ENCODE peak calls at places on chromosomes 7 and 10, in ten cellular contexts. V is IMR-90, R is ovary, A is A549, N is cardiac muscle cell, L is NB4, T is lower lobe of right lung, D is retinal pigment epithelial cell, S is H1, K is left ventricle myocardium inferior. W is an unnamed sample.

GRCh38 chr7:69683002-69683401 is 84.7 kb downstream of the AUTS2 start:
- DNase-seq in V (no peak), K (no peak), R (no peak), A (no peak), L (no peak), S (no peak), N (no peak), T (no peak), D (no peak), W (no peak)

GRCh38 chr10:97399843-97400545 is 1.1 kb downstream of the RRP12 start:
- DNase-seq in R (no peak), K (no peak), A (peak), S (no peak), N (peak), D (no peak), T (no peak), L (peak), V (peak), W (no peak)

GRCh38 chr10:5506751-5507648 is 7.6 kb upstream of the CALML5 start:
- DNase-seq in S (no peak), V (no peak), T (no peak), L (no peak), N (no peak), D (no peak), R (peak), A (no peak), K (no peak), W (no peak)

GRCh38 chr7:32958046-32959025 is 1.1 kb downstream of the FKBP9 start:
- DNase-seq in N (peak), T (peak), A (no peak), D (no peak), K (peak), V (peak), S (peak), L (peak), R (peak), W (peak)

GRCh38 chr7:32259917-32260596 is 189.8 kb upstream of the PDE1C start:
- DNase-seq in K (no peak), S (no peak), A (no peak), L (no peak), D (no peak), R (no peak), T (no peak), N (no peak), V (no peak), W (no peak)

GRCh38 chr7:152511736-152512135 is 75.9 kb upstream of the KMT2C start:
- DNase-seq in K (no peak), D (no peak), V (no peak), L (peak), S (no peak), T (no peak), R (no peak), A (no peak), N (peak), W (no peak)

GRCh38 chr7:37683263-37684120 is at the start of gene GPR141:
- DNase-seq in S (no peak), L (peak), D (no peak), K (no peak), V (no peak), N (no peak), T (no peak), R (no peak), A (no peak), W (no peak)

GRCh38 chr7:45716380-45717203 is 142.4 kb downstream of the ADCY1 start:
- DNase-seq in T (no peak), S (no peak), K (peak), D (no peak), V (no peak), L (no peak), N (no peak), A (no peak), R (no peak), W (no peak)

GRCh38 chr10:5814110-5815107 is 1.2 kb upstream of the GDI2 start:
- DNase-seq in T (no peak), N (peak), L (peak), R (no peak), A (no peak), K (no peak), S (no peak), V (peak), D (no peak), W (no peak)

GRCh38 chr10:52469970-52470705 is 156.1 kb downstream of the DKK1 start:
- DNase-seq in T (no peak), N (no peak), L (no peak), D (no peak), S (no peak), R (no peak), K (no peak), V (no peak), A (no peak), W (no peak)

GRCh38 chr10:129586897-129587443 is 119.9 kb downstream of the MGMT start:
- DNase-seq in K (no peak), R (no peak), L (peak), N (no peak), V (peak), A (no peak), S (no peak), D (no peak), T (no peak), W (no peak)

GRCh38 chr10:95561200-95562177 is at the start of gene SORBS1:
- DNase-seq in D (peak), S (peak), L (peak), V (peak), R (peak), T (peak), K (peak), N (peak), A (peak), W (peak)

GRCh38 chr7:43294080-43294630 is 181.7 kb downstream of the HECW1 start:
- DNase-seq in N (peak), K (no peak), T (no peak), V (peak), L (no peak), S (no peak), A (peak), D (peak), R (peak), W (no peak)

GRCh38 chr10:3689871-3690510 is 95.0 kb downstream of the KLF6 start:
- DNase-seq in V (peak), R (no peak), S (no peak), L (no peak), K (no peak), D (no peak), T (no peak), A (no peak), N (no peak), W (no peak)

GRCh38 chr10:78458983-78459638 is 425.4 kb downstream of the RPS24 start:
- DNase-seq in S (no peak), L (peak), K (no peak), R (no peak), D (no peak), T (no peak), N (peak), A (peak), V (peak), W (no peak)

GRCh38 chr7:104972510-104972909 is 41.5 kb upstream of the KMT2E start:
- DNase-seq in L (no peak), N (no peak), S (no peak), V (peak), D (peak), R (no peak), K (no peak), T (no peak), A (no peak), W (no peak)

GRCh38 chr10:49318751-49319150 is 19.8 kb downstream of the C10orf71 start:
- DNase-seq in D (no peak), N (no peak), A (no peak), R (no peak), T (no peak), L (no peak), S (no peak), V (no peak), K (no peak), W (no peak)

GRCh38 chr7:25664593-25664992 is 436.3 kb upstream of the NPVF start:
- DNase-seq in R (no peak), S (no peak), V (no peak), N (no peak), L (no peak), K (no peak), D (no peak), A (no peak), T (no peak), W (no peak)

GRCh38 chr7:36969376-36969775 is 245.1 kb upstream of the AOAH start:
- DNase-seq in K (no peak), D (no peak), N (no peak), A (no peak), S (no peak), V (no peak), T (no peak), R (no peak), L (peak), W (no peak)

GRCh38 chr7:159098795-159099194 is 45.9 kb downstream of the VIPR2 start:
- DNase-seq in N (no peak), V (no peak), R (peak), T (no peak), A (no peak), D (no peak), S (peak), L (no peak), K (no peak), W (no peak)

GRCh38 chr7:158315326-158315725 is 272.3 kb downstream of the PTPRN2 start:
- DNase-seq in T (no peak), A (no peak), N (no peak), V (no peak), S (no peak), R (no peak), D (no peak), L (no peak), K (no peak), W (no peak)

GRCh38 chr7:44595934-44596635 is 10.3 kb upstream of the OGDH start:
- DNase-seq in K (no peak), S (no peak), A (no peak), T (no peak), D (no peak), N (peak), R (no peak), L (no peak), V (peak), W (no peak)

GRCh38 chr7:32476816-32477648 is 13.1 kb downstream of the LSM5 start:
- DNase-seq in S (no peak), D (no peak), V (no peak), R (no peak), A (no peak), T (no peak), L (no peak), N (no peak), K (no peak), W (no peak)

GRCh38 chr7:15937571-15937970 is 251.1 kb upstream of the MEOX2 start:
- DNase-seq in T (no peak), R (no peak), K (no peak), N (peak), V (peak), L (no peak), D (no peak), S (no peak), A (no peak), W (no peak)

GRCh38 chr7:134782121-134782623 is 2.7 kb downstream of the CALD1 start:
- DNase-seq in R (no peak), K (no peak), T (no peak), S (no peak), V (peak), L (no peak), A (no peak), N (peak), D (no peak), W (no peak)

GRCh38 chr10:1668347-1668746 is 69.0 kb downstream of the ADARB2 start:
- DNase-seq in L (no peak), T (no peak), R (no peak), A (no peak), S (no peak), N (no peak), K (no peak), D (no peak), V (no peak), W (no peak)

GRCh38 chr7:988426-988911 is 5.5 kb downstream of the CYP2W1 start:
- DNase-seq in V (no peak), N (peak), R (peak), K (no peak), L (no peak), S (no peak), A (no peak), T (no peak), D (no peak), W (no peak)

GRCh38 chr10:34017281-34017680 is 682.8 kb upstream of the NRP1 start:
- DNase-seq in D (no peak), S (peak), V (no peak), K (no peak), R (no peak), A (no peak), T (no peak), L (peak), N (no peak), W (no peak)

GRCh38 chr7:149564340-149565095 is 66.9 kb upstream of the ZNF746 start:
- DNase-seq in N (no peak), T (no peak), K (no peak), V (no peak), S (no peak), L (no peak), A (no peak), R (no peak), D (no peak), W (no peak)

GRCh38 chr10:91163709-91164474 is 56.6 kb upstream of the PCGF5 start:
- DNase-seq in A (peak), S (peak), N (peak), V (peak), T (peak), K (peak), L (peak), R (peak), D (peak), W (no peak)

GRCh38 chr7:138431517-138431916 is 28.5 kb upstream of the TRIM24 start:
- DNase-seq in A (no peak), R (no peak), K (no peak), V (no peak), T (no peak), D (no peak), S (no peak), N (no peak), L (no peak), W (no peak)

GRCh38 chr7:24812313-24812945 is 55.2 kb upstream of the GSDME start:
- DNase-seq in A (peak), N (peak), L (peak), R (peak), T (peak), V (peak), S (peak), D (no peak), K (peak), W (peak)

GRCh38 chr7:71633571-71634008 is 501.6 kb downstream of the GALNT17 start:
- DNase-seq in D (peak), A (peak), R (no peak), L (peak), N (peak), V (peak), S (no peak), K (no peak), T (no peak), W (no peak)

GRCh38 chr7:38398725-38399321 is 125.4 kb upstream of the TARP start:
- DNase-seq in A (peak), S (peak), R (peak), L (peak), K (peak), T (peak), D (no peak), V (peak), N (peak), W (peak)

GRCh38 chr10:101063162-101063525 is 1.4 kb downstream of the KAZALD1 start:
- DNase-seq in R (no peak), T (no peak), N (no peak), D (no peak), K (no peak), V (no peak), S (no peak), A (no peak), L (peak), W (peak)

GRCh38 chr10:58436071-58436470 is 50.9 kb downstream of the TFAM start:
- DNase-seq in A (no peak), N (peak), R (no peak), D (no peak), L (peak), T (no peak), K (no peak), V (no peak), S (no peak), W (peak)

GRCh38 chr10:116984202-116984993 is 20.6 kb downstream of the SHTN1 start:
- DNase-seq in K (no peak), S (no peak), N (no peak), R (no peak), V (no peak), T (no peak), A (no peak), L (no peak), D (no peak), W (no peak)

GRCh38 chr7:111558948-111559347 is 3.3 kb downstream of the IMMP2L start:
- DNase-seq in T (no peak), D (no peak), K (no peak), R (no peak), N (no peak), L (no peak), S (no peak), V (peak), A (no peak), W (no peak)

GRCh38 chr10:13399236-13399635 is 51.1 kb upstream of the SEPHS1 start:
- DNase-seq in N (no peak), A (no peak), S (no peak), L (no peak), R (no peak), V (no peak), K (no peak), D (no peak), T (no peak), W (no peak)
- TF ChIP-seq CTCF in N (no peak), A (no peak), S (no peak), L (no peak), R (no peak), V (no peak), K (no peak), D (no peak), T (no peak), W (no peak)

DNA sequence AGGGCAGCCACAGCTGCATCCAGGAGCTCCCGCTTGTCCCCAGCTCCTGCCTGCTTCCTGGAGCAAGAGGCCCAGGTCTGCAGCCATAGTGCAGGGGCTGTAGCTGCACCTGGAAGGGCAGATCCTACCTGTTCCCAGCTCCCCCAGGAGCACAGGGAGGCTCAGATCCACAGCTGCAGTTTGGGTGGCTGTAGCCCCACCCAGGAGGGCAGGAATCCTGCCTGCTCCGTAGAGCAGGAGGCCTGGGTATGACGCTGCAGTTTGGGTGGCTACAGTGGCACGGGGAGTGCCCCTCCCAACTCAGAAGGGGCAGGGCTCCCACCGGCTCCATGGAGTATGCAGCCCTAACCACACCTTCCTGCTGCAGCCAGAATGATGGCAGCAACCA is 26.7 kb upstream of the CDCA7L start:
- DNase-seq in S (peak), D (no peak), R (no peak), A (no peak), T (no peak), V (no peak), L (no peak), N (no peak), K (no peak), W (no peak)
- TF ChIP-seq CTCF in S (no peak), D (no peak), R (no peak), A (no peak), T (no peak), V (no peak), L (no peak), N (no peak), K (no peak), W (no peak)

GRCh38 chr7:47067215-47067614 is 514.7 kb downstream of the TNS3 start:
- DNase-seq in T (no peak), K (no peak), A (no peak), S (no peak), D (no peak), L (no peak), V (no peak), R (no peak), N (no peak), W (no peak)
- TF ChIP-seq CTCF in T (no peak), K (no peak), A (no peak), S (no peak), D (no peak), L (no peak), V (no peak), R (no peak), N (no peak), W (no peak)

GRCh38 chr7:128031901-128032604 is 816 bp upstream of the LRRC4 start:
- DNase-seq in T (peak), N (peak), A (no peak), R (peak), L (no peak), V (peak), S (peak), D (peak), K (peak), W (peak)
- TF ChIP-seq CTCF in T (peak), N (peak), A (no peak), R (peak), L (no peak), V (peak), S (peak), D (peak), K (peak), W (no peak)

GRCh38 chr10:106609867-106610266 is 554.6 kb downstream of the SORCS1 start:
- DNase-seq in R (no peak), T (no peak), S (no peak), L (peak), D (no peak), A (no peak), K (no peak), N (peak), V (no peak), W (no peak)
- TF ChIP-seq CTCF in R (no peak), T (no peak), S (peak), L (peak), D (peak), A (no peak), K (no peak), N (peak), V (no peak), W (peak)

GRCh38 chr10:51397695-51398094 is 301.7 kb downstream of the CSTF2T start:
- DNase-seq in R (no peak), D (peak), L (no peak), K (peak), S (no peak), T (no peak), V (peak), N (peak), A (no peak), W (no peak)
- TF ChIP-seq CTCF in R (no peak), D (peak), L (no peak), K (no peak), S (no peak), T (no peak), V (no peak), N (no peak), A (no peak), W (no peak)

DNA sequence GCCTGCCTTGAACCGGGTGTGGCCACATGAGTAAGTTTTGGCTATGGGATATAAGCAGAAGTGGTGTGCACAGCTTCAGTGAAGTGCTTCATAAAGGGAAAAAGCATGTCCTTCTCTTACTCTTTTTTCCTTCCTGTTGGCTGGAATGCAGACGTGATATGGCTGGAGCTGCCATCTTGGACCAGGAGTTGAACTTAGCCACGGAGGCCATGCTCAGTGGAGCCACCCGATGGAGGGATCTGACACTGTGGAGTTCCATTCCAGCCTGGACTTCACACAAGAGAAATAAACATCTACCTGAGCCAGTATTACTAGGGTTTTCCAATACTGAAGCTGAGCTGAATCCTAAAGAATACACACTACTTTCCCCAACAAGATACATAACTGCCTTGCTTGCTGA is 52.3 kb downstream of the CCDC3 start:
- DNase-seq in R (no peak), V (no peak), T (no peak), N (no peak), D (no peak), L (no peak), S (peak), K (no peak), A (no peak), W (no peak)
- TF ChIP-seq CTCF in R (no peak), V (no peak), T (no peak), N (peak), D (peak), L (peak), S (peak), K (no peak), A (no peak), W (peak)